ENCODE peak calls at places on chromosomes 16 and 17, in nine cellular contexts. S, E, Z, N, Q, U, C, L and F are unnamed samples.

GRCh38 chr17:19238167-19238505 is 970 bp downstream of the EPN2 start:
- DNase-seq in Q (no peak), Z (no peak), L (peak), E (peak), S (peak), N (peak), U (peak), C (peak), F (no peak)

GRCh38 chr17:75778861-75779249 is 5.8 kb upstream of the UNK start:
- DNase-seq in Q (peak), U (peak), E (peak), N (peak), S (no peak), L (peak), C (no peak), Z (peak), F (no peak)

GRCh38 chr17:82967268-82968032 is 112.0 kb upstream of the METRNL start:
- DNase-seq in Z (no peak), C (no peak), L (no peak), S (no peak), U (no peak), Q (no peak), N (no peak), E (no peak), F (no peak)

GRCh38 chr17:41486809-41487530 is 2.7 kb downstream of the KRT36 start:
- DNase-seq in C (peak), Q (peak), L (peak), S (no peak), E (no peak), N (no peak), U (peak), Z (no peak), F (no peak)

GRCh38 chr17:29444589-29444988 is 54.4 kb downstream of the TAOK1 start:
- DNase-seq in Q (no peak), Z (no peak), C (no peak), E (peak), S (peak), N (no peak), U (no peak), L (no peak), F (peak)

GRCh38 chr17:57750109-57750845 is 5.2 kb upstream of the CCDC182 start:
- DNase-seq in C (no peak), Q (no peak), N (no peak), E (no peak), Z (no peak), U (no peak), S (no peak), L (no peak), F (no peak)

GRCh38 chr16:65070831-65071230 is 51.0 kb downstream of the CDH11 start:
- DNase-seq in L (no peak), E (peak), Q (no peak), S (peak), U (no peak), N (peak), C (no peak), Z (peak), F (peak)

GRCh38 chr16:29877266-29877961 is 14.4 kb upstream of the CDIPT start:
- DNase-seq in Q (peak), Z (no peak), L (peak), E (peak), S (no peak), U (peak), N (peak), C (peak), F (no peak)

GRCh38 chr16:64356267-64356666 is 765.6 kb downstream of the CDH11 start:
- DNase-seq in Z (no peak), N (no peak), C (no peak), L (no peak), S (peak), Q (no peak), E (peak), U (no peak), F (peak)

GRCh38 chr17:39194089-39194984 is 3.1 kb downstream of the CACNB1 start:
- DNase-seq in C (no peak), U (no peak), N (peak), E (no peak), L (peak), Z (peak), S (peak), Q (no peak), F (peak)

GRCh38 chr16:3175157-3176153 is 12.5 kb upstream of the OR1F1 start:
- DNase-seq in U (no peak), L (peak), S (no peak), E (peak), Q (peak), Z (no peak), C (peak), N (peak), F (peak)

GRCh38 chr16:28915181-28915580 is 9.9 kb downstream of the RABEP2 start:
- DNase-seq in S (peak), L (no peak), E (peak), C (no peak), N (no peak), Q (no peak), U (no peak), Z (no peak), F (peak)

GRCh38 chr16:1972490-1972877 is 631 bp downstream of the TBL3 start:
- DNase-seq in N (no peak), S (no peak), L (no peak), C (no peak), Z (no peak), E (peak), Q (no peak), U (peak), F (no peak)

GRCh38 chr17:73956595-73957465 is 246.6 kb upstream of the RPL38 start:
- DNase-seq in N (peak), U (peak), Z (no peak), L (peak), Q (peak), C (no peak), E (peak), S (no peak), F (no peak)
- TF ChIP-seq CTCF in N (peak), U (peak), Z (no peak), L (peak), Q (peak), C (peak), E (peak), S (no peak), F (peak)

DNA sequence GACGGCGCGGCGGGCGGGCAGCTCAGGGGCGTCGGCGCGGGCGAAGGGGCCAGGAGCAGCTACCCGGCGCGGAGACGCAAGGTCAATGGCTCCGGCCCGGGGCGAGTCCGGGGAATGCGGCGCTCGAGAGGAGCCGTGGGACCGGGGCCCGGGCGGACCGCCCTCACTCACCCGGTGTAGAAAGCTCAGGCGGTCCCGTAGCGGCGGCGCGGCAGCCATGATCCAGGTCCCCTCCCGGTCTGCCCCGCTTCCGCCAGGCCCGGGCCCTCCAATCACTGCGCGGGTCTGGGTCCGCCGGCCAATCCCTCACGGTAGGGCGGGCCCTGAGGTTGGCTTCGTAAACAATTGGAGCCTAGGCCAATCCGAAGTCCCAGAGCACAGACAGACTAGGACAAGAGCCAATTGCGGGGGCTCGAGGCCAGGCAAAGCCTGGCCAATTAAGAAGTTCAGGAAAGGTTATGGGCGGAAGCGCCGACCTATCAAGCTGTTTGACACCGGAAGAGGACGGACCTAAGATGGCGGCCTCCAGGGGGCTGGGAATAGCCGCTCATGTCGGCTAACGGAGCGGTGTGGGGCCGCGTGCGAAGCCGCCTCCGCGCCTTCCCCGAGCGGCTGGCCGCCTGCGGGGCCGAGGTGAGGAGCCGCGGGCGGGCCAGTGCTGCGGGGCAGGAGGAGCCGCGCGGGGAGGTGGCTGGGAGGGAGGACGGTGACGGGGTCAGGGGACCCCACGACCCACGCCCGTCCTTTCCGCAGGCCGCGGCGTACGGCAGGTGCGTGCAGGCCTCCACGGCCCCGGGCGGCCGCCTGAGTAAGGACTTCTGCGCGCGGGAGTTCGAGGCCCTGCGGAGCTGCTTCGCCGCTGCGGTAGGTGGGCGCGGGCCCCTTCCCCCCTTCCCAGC is at the start of the genes NDUFAF8 and TEPSIN:
- DNase-seq in N (peak), Z (peak), Q (peak), S (peak), C (peak), L (peak), E (peak), U (peak), F (peak)
- TF ChIP-seq CTCF in N (no peak), Z (peak), Q (no peak), S (no peak), C (no peak), L (no peak), E (no peak), U (no peak), F (no peak)

GRCh38 chr17:3308603-3309002 is 10.4 kb upstream of the OR3A1 start:
- DNase-seq in L (no peak), S (no peak), Q (no peak), N (no peak), C (no peak), E (no peak), Z (no peak), U (no peak), F (no peak)
- TF ChIP-seq CTCF in L (no peak), S (no peak), Q (no peak), N (no peak), C (no peak), E (no peak), Z (no peak), U (no peak), F (no peak)

GRCh38 chr16:12184419-12184831 is 207.9 kb downstream of the SNX29 start:
- DNase-seq in C (no peak), S (no peak), U (no peak), E (peak), Q (no peak), L (no peak), Z (no peak), N (no peak), F (no peak)
- TF ChIP-seq CTCF in C (no peak), S (no peak), U (no peak), E (no peak), Q (no peak), L (no peak), Z (no peak), N (no peak), F (peak)

DNA sequence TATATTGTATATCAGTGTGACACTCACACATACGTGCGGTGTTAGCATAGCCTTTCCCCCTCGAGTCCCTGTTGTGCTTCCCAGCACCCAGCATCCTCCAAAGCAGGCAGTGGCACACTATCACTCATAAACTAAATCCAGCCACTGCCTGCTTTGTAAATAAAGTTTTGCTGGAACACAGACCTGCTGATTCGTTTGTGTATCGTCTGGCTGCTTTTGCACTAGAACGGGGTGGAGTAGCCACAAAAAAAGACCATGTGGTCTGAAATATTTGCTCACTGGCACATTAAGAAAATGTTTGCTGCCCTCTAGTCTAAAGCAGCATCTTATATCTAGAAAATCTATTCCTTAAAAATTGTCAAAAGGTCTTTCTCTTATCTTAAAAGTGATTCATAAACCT is 341.1 kb upstream of the ZFHX3 start:
- DNase-seq in N (no peak), S (no peak), E (no peak), U (no peak), C (no peak), Q (no peak), L (no peak), Z (no peak), F (no peak)
- TF ChIP-seq CTCF in N (no peak), S (no peak), E (no peak), U (no peak), C (no peak), Q (no peak), L (no peak), Z (no peak), F (no peak)

GRCh38 chr17:33433581-33433980 is 140.5 kb upstream of the ASIC2 start:
- DNase-seq in Z (no peak), N (no peak), L (no peak), S (no peak), C (no peak), Q (no peak), E (no peak), U (no peak), F (no peak)
- TF ChIP-seq CTCF in Z (no peak), N (no peak), L (no peak), S (no peak), C (no peak), Q (no peak), E (no peak), U (no peak), F (no peak)

DNA sequence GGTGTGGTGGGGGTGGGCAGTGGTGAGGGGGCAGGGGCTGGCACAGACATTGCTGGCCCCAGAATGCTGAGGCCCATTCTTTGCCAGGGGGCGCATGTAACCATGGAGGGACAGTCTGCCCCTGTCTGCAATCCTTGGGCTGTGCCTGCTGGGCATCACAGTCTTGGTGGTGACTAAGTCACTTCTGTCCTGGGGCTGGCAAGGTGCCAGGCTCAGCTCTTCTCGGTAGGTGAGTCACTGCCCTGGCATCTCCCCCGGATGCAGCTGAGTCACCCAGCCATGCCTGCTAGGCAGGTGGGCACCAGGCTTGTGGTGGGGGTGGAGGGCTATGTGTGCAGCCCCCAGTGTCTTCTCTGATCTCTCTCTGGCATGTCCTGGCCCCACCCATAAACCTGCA is 5.6 kb downstream of the RARA start:
- DNase-seq in E (peak), C (no peak), N (peak), U (peak), Q (peak), Z (peak), L (peak), S (peak), F (peak)
- TF ChIP-seq CTCF in E (no peak), C (no peak), N (peak), U (no peak), Q (no peak), Z (no peak), L (no peak), S (no peak), F (peak)

DNA sequence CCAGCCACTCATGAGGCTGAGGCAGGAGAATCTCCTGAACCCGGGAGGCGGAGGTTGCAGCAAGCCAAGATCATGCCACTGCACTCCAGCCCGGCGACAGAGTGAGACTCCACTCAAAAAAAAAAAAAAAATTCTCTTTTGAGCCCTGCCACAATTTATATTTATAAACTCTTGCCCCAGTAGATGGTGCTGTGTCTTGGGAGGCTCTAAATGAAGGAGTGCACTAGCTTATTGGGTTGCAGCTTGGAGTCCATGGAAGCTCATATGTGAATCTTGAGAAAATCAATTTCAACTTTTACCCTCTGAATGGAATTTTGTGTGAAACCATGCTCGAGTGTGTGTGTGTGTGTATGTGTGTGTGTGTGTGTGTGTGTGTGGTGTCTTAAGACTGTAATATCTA is 420.1 kb downstream of the HS3ST4 start:
- DNase-seq in L (no peak), U (no peak), Z (no peak), Q (no peak), N (no peak), E (no peak), S (no peak), C (no peak), F (no peak)
- TF ChIP-seq CTCF in L (no peak), U (no peak), Z (no peak), Q (no peak), N (no peak), E (no peak), S (no peak), C (no peak), F (no peak)